ENCODE peak calls at places on chromosomes 4 and X, in ten cellular contexts. C, H, Q, M, R, F, L, B, V and T are unnamed samples.

GRCh38 chr4:98932539-98932938 is 3.6 kb upstream of the EIF4E start:
- DNase-seq in M (no peak), Q (no peak), R (no peak), V (no peak), B (no peak), L (no peak), C (no peak), H (no peak), F (no peak), T (no peak)

GRCh38 chr4:83731609-83732008 is 195.7 kb downstream of the GPAT3 start:
- DNase-seq in H (no peak), R (no peak), B (no peak), V (no peak), F (no peak), Q (no peak), C (no peak), M (no peak), L (no peak), T (no peak)

GRCh38 chr4:89111833-89112563 is 665 bp downstream of the TIGD2 start:
- DNase-seq in F (peak), H (no peak), C (peak), V (no peak), B (no peak), L (peak), Q (no peak), R (no peak), M (no peak), T (no peak)

GRCh38 chr4:118224239-118224829 is 128.5 kb downstream of the PRSS12 start:
- DNase-seq in F (no peak), Q (no peak), B (no peak), C (peak), R (no peak), H (peak), V (no peak), M (no peak), L (no peak), T (no peak)

GRCh38 chrX:68431836-68432235 is 1.5 kb downstream of the OPHN1 start:
- DNase-seq in C (no peak), M (no peak), R (no peak), Q (no peak), V (no peak), H (no peak), L (no peak), B (no peak), F (no peak), T (no peak)

GRCh38 chrX:73581002-73581628 is 18.1 kb downstream of the CHIC1 start:
- DNase-seq in R (no peak), M (no peak), V (no peak), C (no peak), Q (no peak), L (no peak), B (no peak), F (no peak), H (no peak), T (no peak)

GRCh38 chrX:63656871-63657580 is 128.0 kb downstream of the ARHGEF9 start:
- DNase-seq in F (no peak), Q (no peak), V (no peak), C (no peak), L (no peak), R (no peak), M (no peak), B (no peak), H (no peak), T (peak)

GRCh38 chrX:151789179-151789800 is 54.7 kb downstream of the CNGA2 start:
- DNase-seq in H (no peak), Q (peak), L (peak), R (peak), C (no peak), V (peak), B (no peak), M (no peak), F (peak), T (peak)

GRCh38 chr4:26362745-26363439 is 42.1 kb downstream of the RBPJ start:
- DNase-seq in V (no peak), F (no peak), Q (no peak), H (no peak), L (no peak), M (no peak), C (no peak), B (no peak), R (no peak), T (no peak)

GRCh38 chr4:173317003-173317402 is 17.2 kb downstream of the HMGB2 start:
- DNase-seq in F (no peak), H (no peak), Q (no peak), V (no peak), C (peak), R (no peak), L (no peak), B (no peak), M (no peak), T (no peak)

GRCh38 chr4:26076896-26077295 is 162.9 kb downstream of the SMIM20 start:
- DNase-seq in B (no peak), R (no peak), M (no peak), H (no peak), Q (no peak), C (no peak), F (no peak), L (no peak), V (no peak), T (no peak)

GRCh38 chrX:44244008-44244407 is 99.5 kb downstream of the EFHC2 start:
- DNase-seq in M (no peak), H (no peak), B (no peak), R (no peak), Q (no peak), F (no peak), L (no peak), C (no peak), V (no peak), T (no peak)

GRCh38 chrX:136204571-136204970 is 46.6 kb downstream of the MAP7D3 start:
- DNase-seq in F (peak), R (peak), M (peak), Q (no peak), B (peak), C (no peak), V (no peak), H (no peak), L (no peak), T (no peak)

GRCh38 chrX:40580537-40581332 is at the start of gene ATP6AP2:
- DNase-seq in V (peak), R (peak), B (peak), C (peak), L (peak), M (peak), F (peak), Q (peak), H (peak), T (peak)
- TF ChIP-seq POLR2A in V (no peak), R (peak), B (no peak), C (peak), L (peak), M (peak), F (peak), Q (peak), H (peak), T (peak)

GRCh38 chr4:184648220-184649025 is 824 bp downstream of the CASP3 start:
- DNase-seq in R (peak), L (peak), H (no peak), M (peak), V (peak), C (peak), B (peak), F (peak), Q (peak), T (no peak)
- TF ChIP-seq POLR2A in R (no peak), L (no peak), H (no peak), M (no peak), V (no peak), C (peak), B (no peak), F (peak), Q (no peak), T (peak)

GRCh38 chr4:152480356-152480755 is 55.5 kb downstream of the FBXW7 start:
- DNase-seq in C (no peak), V (no peak), F (no peak), R (no peak), M (no peak), H (no peak), L (no peak), B (no peak), Q (no peak), T (no peak)

GRCh38 chr4:152478456-152479237 is 57.2 kb downstream of the FBXW7 start:
- DNase-seq in V (no peak), Q (no peak), B (no peak), M (no peak), C (no peak), H (no peak), R (no peak), L (no peak), F (no peak), T (no peak)

GRCh38 chr4:152479428-152480026 is 56.4 kb downstream of the FBXW7 start:
- DNase-seq in H (no peak), R (no peak), Q (no peak), M (no peak), B (no peak), F (no peak), C (no peak), V (no peak), L (no peak), T (no peak)

GRCh38 chr4:152480901-152481300 is 55.0 kb downstream of the FBXW7 start:
- DNase-seq in H (no peak), R (no peak), B (no peak), C (peak), F (no peak), L (no peak), V (no peak), M (no peak), Q (no peak), T (no peak)

DNA sequence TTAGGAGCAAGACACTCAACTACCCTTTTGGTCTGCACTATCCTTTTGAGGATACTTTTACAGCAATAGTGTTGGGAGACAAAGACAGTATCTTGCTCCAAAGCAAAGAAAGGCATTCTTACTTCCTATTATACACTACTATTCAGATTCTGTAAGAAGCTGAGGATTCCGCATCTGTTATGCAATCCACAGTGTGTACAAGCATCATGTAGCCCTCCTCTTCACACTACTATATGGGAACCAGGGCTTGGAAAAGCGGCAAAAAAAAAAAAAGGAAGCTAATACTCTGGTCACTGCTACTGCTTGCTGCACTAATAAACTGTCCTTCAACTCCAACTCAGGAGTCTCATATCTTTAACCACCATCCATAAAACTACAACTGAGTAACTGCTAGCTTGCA is 59.1 kb downstream of the FBXW7 start:
- DNase-seq in Q (no peak), V (no peak), B (no peak), H (no peak), R (no peak), L (no peak), F (no peak), M (no peak), C (no peak), T (no peak)
- TF ChIP-seq POLR2A in Q (no peak), V (no peak), B (no peak), H (no peak), R (no peak), L (no peak), F (no peak), M (no peak), C (no peak), T (no peak)

GRCh38 chrX:101386542-101386885 is 523 bp upstream of the BTK start:
- DNase-seq in V (no peak), R (no peak), B (no peak), H (no peak), L (no peak), Q (no peak), C (no peak), F (no peak), M (no peak), T (no peak)

GRCh38 chrX:101388604-101389003 is 2.2 kb upstream of the RPL36A start:
- DNase-seq in H (no peak), V (no peak), M (no peak), R (no peak), L (no peak), F (no peak), Q (no peak), C (no peak), B (no peak), T (no peak)

GRCh38 chrX:101385026-101385684 is 836 bp downstream of the BTK start:
- DNase-seq in H (no peak), M (no peak), Q (no peak), L (no peak), R (no peak), F (no peak), C (no peak), V (no peak), B (no peak), T (no peak)

GRCh38 chrX:101383679-101384078 is 2.3 kb downstream of the BTK start:
- DNase-seq in L (no peak), Q (no peak), H (no peak), C (no peak), R (no peak), B (no peak), M (no peak), F (no peak), V (no peak), T (no peak)

DNA sequence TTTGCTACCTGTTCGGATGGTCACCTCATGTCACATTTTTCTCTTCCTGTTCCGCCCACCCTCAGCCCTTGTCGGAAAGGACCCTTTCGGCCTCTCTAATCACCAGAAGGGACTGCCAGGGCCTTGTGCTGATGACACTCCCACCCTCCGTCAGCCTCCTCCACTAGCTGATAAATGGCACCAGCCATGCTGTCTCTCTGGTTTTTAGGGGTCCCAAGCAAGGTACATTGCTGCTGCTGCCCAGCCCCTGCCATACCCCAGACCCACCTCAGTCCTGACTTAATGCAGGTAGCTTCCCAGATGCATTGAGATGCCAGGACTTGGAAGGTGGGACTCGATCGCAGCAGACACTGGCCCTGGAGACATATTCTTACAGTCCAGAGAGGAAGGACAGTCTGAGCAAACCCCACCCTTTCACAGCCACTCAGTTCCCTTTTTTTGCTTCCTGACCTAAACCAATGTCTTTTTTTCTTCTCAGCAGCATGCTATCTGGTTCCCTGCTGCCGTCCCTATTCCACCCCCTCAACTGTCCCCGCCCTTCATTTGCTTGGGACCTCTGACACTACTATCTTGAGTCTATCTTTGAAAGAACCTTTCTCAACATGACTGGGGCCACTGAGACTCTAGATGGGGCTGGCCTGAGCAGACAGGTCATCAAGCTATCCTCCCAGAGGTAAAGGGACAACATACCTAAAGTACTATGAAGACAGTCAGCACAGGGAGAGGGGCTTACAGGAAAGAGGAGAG is at the start of gene BTK:
- DNase-seq in C (no peak), M (no peak), V (no peak), H (no peak), B (no peak), Q (no peak), R (no peak), L (no peak), F (no peak), T (no peak)
- TF ChIP-seq POLR2A in C (no peak), M (no peak), V (no peak), H (peak), B (no peak), Q (no peak), R (no peak), L (no peak), F (no peak), T (no peak)